ENCODE peak calls at places on chromosomes 11 and 22, in nine cellular contexts. U, M, L, P, W, Q, V, E and N are unnamed samples.

GRCh38 chr11:130911306-130911705 is 5.0 kb downstream of the SNX19 start:
- DNase-seq in M (no peak), U (no peak), E (no peak), V (no peak), L (no peak), Q (no peak), W (no peak), P (no peak), N (no peak)

GRCh38 chr22:39463931-39464390 is 7.1 kb downstream of the MGAT3 start:
- DNase-seq in V (peak), M (no peak), E (no peak), P (no peak), W (no peak), L (peak), U (no peak), Q (peak), N (no peak)

GRCh38 chr11:29962243-29962642 is 54.6 kb downstream of the KCNA4 start:
- DNase-seq in V (no peak), W (peak), Q (no peak), M (no peak), U (no peak), E (no peak), L (no peak), P (no peak), N (no peak)

GRCh38 chr11:130124096-130124495 is 35.5 kb upstream of the ST14 start:
- DNase-seq in V (peak), W (no peak), M (peak), Q (peak), E (peak), L (peak), U (peak), P (no peak), N (peak)

GRCh38 chr11:35276396-35276795 is 137.4 kb downstream of the CD44 start:
- DNase-seq in L (no peak), U (no peak), P (peak), W (no peak), V (peak), M (no peak), E (no peak), Q (no peak), N (no peak)

GRCh38 chr22:17359501-17359900 is 9.8 kb upstream of the CECR2 start:
- DNase-seq in L (no peak), V (no peak), E (no peak), Q (peak), M (no peak), P (no peak), U (no peak), W (no peak), N (no peak)

GRCh38 chr11:74466916-74467885 is at the start of gene KCNE3:
- DNase-seq in L (peak), E (peak), Q (peak), W (peak), V (peak), M (no peak), U (no peak), P (peak), N (no peak)

GRCh38 chr11:67614730-67615454 is 8.2 kb downstream of the NDUFV1 start:
- DNase-seq in L (peak), M (no peak), E (no peak), P (no peak), U (no peak), V (no peak), W (no peak), Q (no peak), N (no peak)

GRCh38 chr11:67409261-67409666 is 5.4 kb downstream of the TBC1D10C start:
- DNase-seq in L (no peak), W (no peak), U (no peak), V (no peak), P (no peak), E (no peak), M (no peak), Q (no peak), N (no peak)

GRCh38 chr11:123696183-123696582 is 41.8 kb upstream of the SCN3B start:
- DNase-seq in V (no peak), Q (no peak), U (no peak), P (no peak), E (no peak), W (no peak), L (no peak), M (no peak), N (no peak)

GRCh38 chr11:109644158-109644557 is 222.2 kb downstream of the C11orf87 start:
- DNase-seq in E (no peak), V (no peak), M (peak), P (no peak), U (no peak), L (no peak), W (no peak), Q (peak), N (no peak)

GRCh38 chr11:119342362-119343130 is 1.9 kb upstream of the C1QTNF5 start:
- DNase-seq in L (no peak), U (no peak), E (no peak), Q (no peak), V (no peak), P (no peak), M (no peak), W (no peak), N (no peak)

GRCh38 chr11:93974759-93975158 is 46.4 kb upstream of the HEPHL1 start:
- DNase-seq in M (no peak), E (no peak), P (no peak), V (no peak), U (no peak), W (no peak), Q (no peak), L (no peak), N (no peak)

GRCh38 chr11:74276581-74276980 is 34.9 kb downstream of the P4HA3 start:
- DNase-seq in L (no peak), W (no peak), Q (peak), V (no peak), E (no peak), M (no peak), P (no peak), U (no peak), N (no peak)

GRCh38 chr22:37519268-37520195 is at the start of gene CARD10:
- DNase-seq in U (no peak), P (no peak), L (no peak), Q (peak), W (peak), M (no peak), V (no peak), E (peak), N (no peak)

GRCh38 chr11:125423247-125423849 is 72.7 kb downstream of the FEZ1 start:
- DNase-seq in V (no peak), Q (no peak), W (no peak), M (no peak), P (no peak), U (no peak), E (no peak), L (no peak), N (no peak)

GRCh38 chr11:77090046-77090372 is 12.6 kb upstream of the OMP start:
- DNase-seq in M (no peak), P (no peak), Q (no peak), U (no peak), V (no peak), W (no peak), L (peak), E (no peak), N (no peak)

GRCh38 chr11:61477734-61478148 is 30.8 kb upstream of the LRRC10B start:
- DNase-seq in V (no peak), P (peak), L (peak), Q (no peak), E (peak), M (no peak), U (no peak), W (peak), N (no peak)

GRCh38 chr11:1484716-1485503 is 1.7 kb downstream of the MOB2 start:
- DNase-seq in Q (no peak), P (no peak), L (peak), W (no peak), U (no peak), M (no peak), E (no peak), V (no peak), N (no peak)

GRCh38 chr11:93512073-93512475 is 31.1 kb downstream of the SMCO4 start:
- DNase-seq in L (no peak), E (no peak), V (no peak), U (no peak), Q (no peak), P (no peak), M (no peak), W (no peak), N (no peak)

GRCh38 chr11:110297726-110298297 is 1.4 kb upstream of the RDX start:
- DNase-seq in Q (peak), M (no peak), V (no peak), L (no peak), W (no peak), E (no peak), P (no peak), U (no peak), N (no peak)

GRCh38 chr11:123186291-123186690 is 8.8 kb downstream of the CLMP start:
- DNase-seq in U (no peak), M (no peak), E (no peak), W (no peak), V (no peak), L (no peak), P (no peak), Q (no peak), N (no peak)

GRCh38 chr11:26144309-26144690 is 187.6 kb upstream of the ANO3 start:
- DNase-seq in L (no peak), U (no peak), P (no peak), W (no peak), Q (no peak), V (no peak), E (no peak), M (no peak), N (no peak)

GRCh38 chr11:84906995-84907394 is 720.1 kb downstream of the DLG2 start:
- DNase-seq in V (no peak), Q (no peak), L (no peak), W (no peak), P (no peak), U (peak), E (no peak), M (no peak), N (peak)

GRCh38 chr22:39520874-39521857 is 804 bp downstream of the ATF4 start:
- DNase-seq in M (no peak), W (peak), U (no peak), V (peak), P (peak), E (peak), Q (peak), L (peak), N (no peak)

GRCh38 chr11:13699870-13700269 is 31.4 kb downstream of the FAR1 start:
- DNase-seq in V (no peak), M (no peak), L (no peak), P (no peak), Q (no peak), W (no peak), E (no peak), U (no peak), N (no peak)

GRCh38 chr11:80598905-80599304 is 1158.1 kb upstream of the TENM4 start:
- DNase-seq in V (no peak), Q (no peak), M (no peak), U (no peak), E (no peak), W (no peak), L (no peak), P (no peak), N (no peak)

GRCh38 chr11:56700242-56700918 is 1.5 kb downstream of the OR9G1 start:
- DNase-seq in P (no peak), V (no peak), E (no peak), U (no peak), L (no peak), M (no peak), Q (no peak), W (no peak), N (no peak)

GRCh38 chr11:47946682-47947575 is 33.4 kb upstream of the PTPRJ start:
- DNase-seq in V (peak), L (peak), W (no peak), U (peak), E (peak), M (peak), P (peak), Q (peak), N (peak)

GRCh38 chr11:18853086-18853720 is 61.6 kb upstream of the PTPN5 start:
- DNase-seq in M (peak), V (no peak), W (peak), E (peak), L (no peak), U (no peak), Q (peak), P (no peak), N (no peak)

GRCh38 chr11:65719887-65720236 is 736 bp downstream of the RNASEH2C start:
- DNase-seq in Q (peak), W (no peak), U (no peak), V (peak), M (no peak), P (no peak), E (peak), L (no peak), N (no peak)

GRCh38 chr11:63961608-63962412 is 12.6 kb upstream of the COX8A start:
- DNase-seq in L (peak), M (no peak), U (no peak), W (no peak), Q (peak), V (no peak), E (no peak), P (no peak), N (no peak)

DNA sequence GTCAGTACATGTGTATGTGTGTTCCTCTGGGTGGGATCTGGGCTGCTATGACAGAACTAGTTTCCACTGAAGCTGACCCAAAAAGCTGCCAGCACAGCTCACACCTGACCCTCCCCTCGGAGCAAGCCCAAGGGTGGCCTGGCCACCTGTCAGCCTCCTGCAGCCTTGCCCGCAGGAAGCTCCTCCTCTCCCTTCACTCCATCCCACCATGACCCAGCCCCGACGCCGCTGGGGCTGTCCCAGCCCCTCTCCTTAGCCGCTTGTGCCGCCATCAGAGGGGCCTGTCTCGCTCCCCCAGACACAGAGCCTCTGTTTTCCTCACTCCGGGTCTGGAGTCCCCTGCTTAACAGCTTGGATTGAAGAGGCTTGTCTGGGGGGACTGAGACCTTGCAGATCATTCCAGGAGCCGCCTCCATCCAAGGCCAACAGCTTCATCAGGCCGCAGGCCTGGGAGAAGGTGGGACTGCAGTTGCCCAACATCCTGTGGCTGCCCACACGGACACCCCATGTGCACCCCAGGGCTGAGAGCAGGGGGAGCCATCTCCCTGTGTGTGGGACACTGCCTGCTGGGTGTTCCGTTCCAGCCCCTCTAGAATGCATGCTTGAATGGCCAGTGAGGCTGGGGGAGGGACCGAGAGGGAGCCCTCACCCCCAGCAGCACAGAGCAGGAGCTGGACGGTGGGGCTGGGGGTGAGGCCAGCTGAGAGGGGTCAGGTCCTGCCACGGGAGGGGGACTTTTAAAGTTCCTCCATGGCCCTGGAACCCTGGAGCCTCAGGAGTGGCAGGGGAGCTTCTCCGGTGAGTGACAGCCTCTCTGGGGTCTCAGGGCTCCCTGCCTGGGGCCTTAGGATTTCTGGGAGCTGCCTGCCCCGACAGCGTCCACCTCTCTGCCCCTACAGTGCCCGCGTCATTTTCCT is 696 bp downstream of the MRGPRF start:
- DNase-seq in E (no peak), L (peak), P (no peak), W (peak), M (peak), V (no peak), Q (peak), U (no peak), N (no peak)
- TF ChIP-seq CTCF in E (no peak), L (no peak), P (no peak), W (no peak), M (no peak), V (no peak), Q (no peak), U (no peak), N (peak)

GRCh38 chr11:121460941-121461514 is 8.3 kb upstream of the SORL1-AS1 start:
- DNase-seq in W (no peak), L (no peak), M (no peak), P (peak), V (no peak), Q (no peak), U (no peak), E (no peak), N (no peak)
- H3K4me3 ChIP-seq in W (peak), L (no peak), M (no peak), P (no peak), V (no peak), Q (no peak), U (no peak), E (no peak), N (no peak)

DNA sequence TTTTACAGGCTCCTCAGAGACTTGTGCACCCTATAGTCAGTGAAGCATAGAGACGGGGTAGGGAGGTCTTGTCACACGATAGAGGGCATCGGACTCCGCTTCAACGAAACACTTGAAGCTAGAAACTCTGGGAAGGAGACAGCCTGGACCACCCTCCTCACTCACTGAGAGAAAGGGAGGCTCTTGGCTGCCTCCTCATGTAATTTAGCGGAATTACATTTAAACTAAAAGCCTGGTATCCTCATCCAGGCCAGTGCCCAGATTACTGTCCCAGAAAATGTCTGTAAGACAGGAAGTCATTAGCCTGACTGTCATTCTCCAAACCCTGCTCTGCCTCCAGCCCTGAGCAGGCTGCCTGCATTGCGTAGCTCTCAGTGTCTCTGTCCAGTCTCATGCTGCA is 36.0 kb downstream of the TTLL1 start:
- DNase-seq in Q (no peak), L (no peak), E (no peak), W (peak), U (no peak), P (no peak), V (no peak), M (no peak), N (no peak)
- TF ChIP-seq CTCF in Q (peak), L (no peak), E (no peak), W (peak), U (no peak), P (no peak), V (no peak), M (peak), N (no peak)

GRCh38 chr11:85935751-85936150 is 80.6 kb downstream of the CCDC83 start:
- DNase-seq in U (no peak), V (no peak), E (no peak), W (no peak), Q (no peak), M (no peak), L (no peak), P (no peak), N (no peak)
- H3K4me3 ChIP-seq in U (no peak), V (no peak), E (no peak), W (no peak), Q (no peak), M (no peak), L (no peak), P (no peak), N (no peak)